ENCODE peak calls at places on chromosomes 7 and 10, in nine cellular contexts. One of them, this sample, is unnamed.

GRCh38 chr10:112875474-112876267 is 74.4 kb upstream of the TCF7L2 start:
- DNase-seq in naive thymus-derived CD4-positive, alpha-beta T cell: no peak
- DNase-seq in CD8-positive, alpha-beta memory T cell: no peak
- DNase-seq in dorsolateral prefrontal cortex: no peak
- DNase-seq in kidney: no peak
- DNase-seq in cardiac muscle cell: no peak
- DNase-seq in brain microvascular endothelial cell: peak; percentile 86
- DNase-seq in lower lobe of right lung: no peak
- DNase-seq in heart right ventricle: no peak
- DNase-seq in this sample: peak; percentile 70

GRCh38 chr10:14478639-14479038 is 147.9 kb upstream of the FRMD4A start:
- DNase-seq in CD8-positive, alpha-beta memory T cell: no peak
- DNase-seq in naive thymus-derived CD4-positive, alpha-beta T cell: no peak
- DNase-seq in lower lobe of right lung: no peak
- DNase-seq in dorsolateral prefrontal cortex: peak; percentile 73
- DNase-seq in cardiac muscle cell: peak; percentile 71
- DNase-seq in heart right ventricle: peak; percentile 65
- DNase-seq in kidney: peak; percentile 79
- DNase-seq in brain microvascular endothelial cell: peak; percentile 85
- DNase-seq in this sample: peak; percentile 93

GRCh38 chr7:8261711-8262695 is at the start of gene ICA1:
- DNase-seq in dorsolateral prefrontal cortex: peak; percentile 73
- DNase-seq in lower lobe of right lung: peak; percentile 80
- DNase-seq in heart right ventricle: peak; percentile 74
- DNase-seq in kidney: peak; percentile 91
- DNase-seq in CD8-positive, alpha-beta memory T cell: no peak
- DNase-seq in naive thymus-derived CD4-positive, alpha-beta T cell: peak; percentile 36
- DNase-seq in cardiac muscle cell: peak; percentile 82
- DNase-seq in brain microvascular endothelial cell: peak; percentile 10
- DNase-seq in this sample: peak; percentile 24

GRCh38 chr10:14532473-14533251 is 201.9 kb upstream of the FRMD4A start:
- DNase-seq in naive thymus-derived CD4-positive, alpha-beta T cell: no peak
- DNase-seq in dorsolateral prefrontal cortex: no peak
- DNase-seq in lower lobe of right lung: no peak
- DNase-seq in cardiac muscle cell: no peak
- DNase-seq in kidney: no peak
- DNase-seq in heart right ventricle: no peak
- DNase-seq in CD8-positive, alpha-beta memory T cell: no peak
- DNase-seq in brain microvascular endothelial cell: peak; percentile 47
- DNase-seq in this sample: no peak

GRCh38 chr10:100646033-100646432 is 99.3 kb upstream of the PAX2 start:
- DNase-seq in lower lobe of right lung: no peak
- DNase-seq in CD8-positive, alpha-beta memory T cell: no peak
- DNase-seq in cardiac muscle cell: no peak
- DNase-seq in heart right ventricle: no peak
- DNase-seq in brain microvascular endothelial cell: no peak
- DNase-seq in dorsolateral prefrontal cortex: no peak
- DNase-seq in naive thymus-derived CD4-positive, alpha-beta T cell: no peak
- DNase-seq in kidney: peak; percentile 33
- DNase-seq in this sample: no peak

GRCh38 chr7:149823191-149823630 is 15.0 kb upstream of the ZNF862 start:
- DNase-seq in brain microvascular endothelial cell: no peak
- DNase-seq in kidney: peak; percentile 63
- DNase-seq in dorsolateral prefrontal cortex: peak; percentile 15
- DNase-seq in heart right ventricle: no peak
- DNase-seq in naive thymus-derived CD4-positive, alpha-beta T cell: no peak
- DNase-seq in lower lobe of right lung: peak; percentile 42
- DNase-seq in CD8-positive, alpha-beta memory T cell: peak; percentile 31
- DNase-seq in cardiac muscle cell: no peak
- DNase-seq in this sample: no peak

GRCh38 chr10:30028006-30028441 is 31.4 kb downstream of the JCAD start:
- DNase-seq in lower lobe of right lung: peak; percentile 60
- DNase-seq in cardiac muscle cell: no peak
- DNase-seq in kidney: no peak
- DNase-seq in CD8-positive, alpha-beta memory T cell: peak; percentile 60
- DNase-seq in brain microvascular endothelial cell: no peak
- DNase-seq in naive thymus-derived CD4-positive, alpha-beta T cell: no peak
- DNase-seq in heart right ventricle: peak; percentile 35
- DNase-seq in dorsolateral prefrontal cortex: no peak
- DNase-seq in this sample: no peak

GRCh38 chr7:99331002-99331401 is 5.3 kb downstream of the ARPC1A start:
- DNase-seq in naive thymus-derived CD4-positive, alpha-beta T cell: no peak
- DNase-seq in dorsolateral prefrontal cortex: no peak
- DNase-seq in brain microvascular endothelial cell: peak; percentile 23
- DNase-seq in cardiac muscle cell: no peak
- DNase-seq in kidney: no peak
- DNase-seq in CD8-positive, alpha-beta memory T cell: no peak
- DNase-seq in heart right ventricle: no peak
- DNase-seq in lower lobe of right lung: no peak
- DNase-seq in this sample: peak; percentile 38

GRCh38 chr10:115969591-115969990 is 303.4 kb downstream of the GFRA1 start:
- DNase-seq in kidney: no peak
- DNase-seq in CD8-positive, alpha-beta memory T cell: no peak
- DNase-seq in lower lobe of right lung: no peak
- DNase-seq in cardiac muscle cell: no peak
- DNase-seq in brain microvascular endothelial cell: no peak
- DNase-seq in naive thymus-derived CD4-positive, alpha-beta T cell: no peak
- DNase-seq in dorsolateral prefrontal cortex: no peak
- DNase-seq in heart right ventricle: no peak
- DNase-seq in this sample: no peak

GRCh38 chr10:6383099-6383812 is 180.5 kb downstream of the PFKFB3 start:
- DNase-seq in CD8-positive, alpha-beta memory T cell: no peak
- DNase-seq in lower lobe of right lung: no peak
- DNase-seq in naive thymus-derived CD4-positive, alpha-beta T cell: no peak
- DNase-seq in heart right ventricle: no peak
- DNase-seq in dorsolateral prefrontal cortex: no peak
- DNase-seq in brain microvascular endothelial cell: peak; percentile 25
- DNase-seq in cardiac muscle cell: no peak
- DNase-seq in kidney: no peak
- DNase-seq in this sample: peak; percentile 79

GRCh38 chr7:32279500-32279899 is 209.3 kb upstream of the PDE1C start:
- DNase-seq in brain microvascular endothelial cell: no peak
- DNase-seq in lower lobe of right lung: no peak
- DNase-seq in naive thymus-derived CD4-positive, alpha-beta T cell: no peak
- DNase-seq in CD8-positive, alpha-beta memory T cell: no peak
- DNase-seq in cardiac muscle cell: no peak
- DNase-seq in heart right ventricle: no peak
- DNase-seq in dorsolateral prefrontal cortex: no peak
- DNase-seq in kidney: no peak
- DNase-seq in this sample: no peak

GRCh38 chr10:14349081-14349480 is 18.4 kb upstream of the FRMD4A start:
- DNase-seq in kidney: no peak
- DNase-seq in heart right ventricle: no peak
- DNase-seq in brain microvascular endothelial cell: no peak
- DNase-seq in CD8-positive, alpha-beta memory T cell: no peak
- DNase-seq in dorsolateral prefrontal cortex: no peak
- DNase-seq in naive thymus-derived CD4-positive, alpha-beta T cell: no peak
- DNase-seq in cardiac muscle cell: no peak
- DNase-seq in lower lobe of right lung: no peak
- DNase-seq in this sample: no peak

GRCh38 chr10:689433-690226 is at the start of gene DIP2C:
- DNase-seq in heart right ventricle: peak; percentile 81
- DNase-seq in naive thymus-derived CD4-positive, alpha-beta T cell: no peak
- DNase-seq in cardiac muscle cell: peak; percentile 89
- DNase-seq in CD8-positive, alpha-beta memory T cell: no peak
- DNase-seq in dorsolateral prefrontal cortex: peak; percentile 80
- DNase-seq in brain microvascular endothelial cell: peak; percentile 43
- DNase-seq in lower lobe of right lung: peak; percentile 79
- DNase-seq in kidney: peak; percentile 92
- DNase-seq in this sample: peak; percentile 94

GRCh38 chr10:12130237-12130872 is 878 bp downstream of the SEC61A2 start:
- DNase-seq in naive thymus-derived CD4-positive, alpha-beta T cell: no peak
- DNase-seq in CD8-positive, alpha-beta memory T cell: peak; percentile 57
- DNase-seq in heart right ventricle: no peak
- DNase-seq in kidney: no peak
- DNase-seq in brain microvascular endothelial cell: peak; percentile 69
- DNase-seq in dorsolateral prefrontal cortex: no peak
- DNase-seq in lower lobe of right lung: no peak
- DNase-seq in cardiac muscle cell: peak; percentile 61
- DNase-seq in this sample: peak; percentile 89

DNA sequence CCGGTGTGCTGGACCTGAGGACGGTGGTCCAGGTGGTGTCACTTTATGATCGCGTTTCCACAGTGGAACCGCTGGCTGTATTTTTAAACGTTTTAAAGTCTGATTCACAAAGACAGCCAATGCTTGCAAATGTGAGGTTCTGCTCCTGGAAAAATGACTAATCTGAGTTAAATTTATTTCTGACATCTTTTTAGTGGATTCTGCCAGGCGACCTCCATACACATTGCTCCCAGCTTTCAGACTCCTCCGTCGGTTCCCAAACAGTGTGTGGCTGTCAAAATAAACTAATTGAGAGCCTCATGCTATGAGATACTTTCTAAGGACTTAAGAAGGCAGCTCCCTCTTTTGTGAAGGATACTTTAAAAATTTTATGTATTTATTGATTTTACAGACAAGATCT is 12.7 kb upstream of the TTYH3 start:
- DNase-seq in heart right ventricle: no peak
- DNase-seq in dorsolateral prefrontal cortex: no peak
- DNase-seq in CD8-positive, alpha-beta memory T cell: no peak
- DNase-seq in brain microvascular endothelial cell: no peak
- DNase-seq in naive thymus-derived CD4-positive, alpha-beta T cell: no peak
- DNase-seq in lower lobe of right lung: no peak
- DNase-seq in kidney: no peak
- DNase-seq in cardiac muscle cell: no peak
- DNase-seq in this sample: no peak
- H3K4me3 ChIP-seq in heart right ventricle: no peak overlapping the region
- H3K4me3 ChIP-seq in dorsolateral prefrontal cortex: no peak overlapping the region
- H3K4me3 ChIP-seq in CD8-positive, alpha-beta memory T cell: no peak overlapping the region
- H3K4me3 ChIP-seq in brain microvascular endothelial cell: no peak overlapping the region
- H3K4me3 ChIP-seq in naive thymus-derived CD4-positive, alpha-beta T cell: no peak overlapping the region
- H3K4me3 ChIP-seq in lower lobe of right lung: no peak overlapping the region
- H3K4me3 ChIP-seq in kidney: no peak overlapping the region
- H3K4me3 ChIP-seq in cardiac muscle cell: no peak overlapping the region
- H3K4me3 ChIP-seq in this sample: peak overlapping the region; percentile 39

GRCh38 chr7:64996305-64996704 is 5.5 kb upstream of the ZNF117 start:
- DNase-seq in cardiac muscle cell: no peak
- DNase-seq in naive thymus-derived CD4-positive, alpha-beta T cell: no peak
- DNase-seq in brain microvascular endothelial cell: no peak
- DNase-seq in dorsolateral prefrontal cortex: no peak
- DNase-seq in heart right ventricle: no peak
- DNase-seq in kidney: no peak
- DNase-seq in lower lobe of right lung: no peak
- DNase-seq in CD8-positive, alpha-beta memory T cell: no peak
- DNase-seq in this sample: no peak

GRCh38 chr7:64997164-64997908 is 6.5 kb upstream of the ZNF117 start:
- DNase-seq in kidney: no peak
- DNase-seq in CD8-positive, alpha-beta memory T cell: no peak
- DNase-seq in cardiac muscle cell: no peak
- DNase-seq in heart right ventricle: no peak
- DNase-seq in naive thymus-derived CD4-positive, alpha-beta T cell: no peak
- DNase-seq in brain microvascular endothelial cell: no peak
- DNase-seq in lower lobe of right lung: no peak
- DNase-seq in dorsolateral prefrontal cortex: no peak
- DNase-seq in this sample: no peak

GRCh38 chr7:64999165-65000004 is 7.1 kb downstream of the ERV3-1 start:
- DNase-seq in brain microvascular endothelial cell: peak; percentile 86
- DNase-seq in kidney: no peak
- DNase-seq in lower lobe of right lung: peak; percentile 49
- DNase-seq in naive thymus-derived CD4-positive, alpha-beta T cell: no peak
- DNase-seq in heart right ventricle: no peak
- DNase-seq in CD8-positive, alpha-beta memory T cell: no peak
- DNase-seq in cardiac muscle cell: no peak
- DNase-seq in dorsolateral prefrontal cortex: no peak
- DNase-seq in this sample: peak; percentile 42

GRCh38 chr7:64997927-64998391 is 7.1 kb upstream of the ZNF117 start:
- DNase-seq in CD8-positive, alpha-beta memory T cell: no peak
- DNase-seq in lower lobe of right lung: no peak
- DNase-seq in naive thymus-derived CD4-positive, alpha-beta T cell: no peak
- DNase-seq in brain microvascular endothelial cell: peak; percentile 78
- DNase-seq in cardiac muscle cell: peak; percentile 2
- DNase-seq in heart right ventricle: no peak
- DNase-seq in dorsolateral prefrontal cortex: no peak
- DNase-seq in kidney: no peak
- DNase-seq in this sample: peak; percentile 45

DNA sequence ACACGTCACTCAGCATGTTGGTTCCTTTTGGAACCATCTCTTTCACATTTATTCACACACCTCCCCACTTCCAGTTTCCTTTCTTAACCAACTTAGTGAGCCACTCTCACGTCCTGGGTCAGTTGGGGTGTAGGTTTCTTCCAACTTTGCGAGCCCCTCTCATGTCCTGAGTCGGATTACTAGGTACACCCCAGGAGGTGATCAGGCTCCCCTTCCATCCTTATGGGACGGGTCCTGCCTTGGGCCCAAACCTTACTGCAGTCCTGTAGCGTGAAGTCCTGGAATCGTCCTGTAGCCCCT is 7.7 kb downstream of the ERV3-1 start:
- DNase-seq in heart right ventricle: no peak
- DNase-seq in brain microvascular endothelial cell: no peak
- DNase-seq in dorsolateral prefrontal cortex: no peak
- DNase-seq in kidney: no peak
- DNase-seq in naive thymus-derived CD4-positive, alpha-beta T cell: no peak
- DNase-seq in cardiac muscle cell: no peak
- DNase-seq in lower lobe of right lung: no peak
- DNase-seq in CD8-positive, alpha-beta memory T cell: no peak
- DNase-seq in this sample: no peak
- H3K4me3 ChIP-seq in heart right ventricle: no peak overlapping the region
- H3K4me3 ChIP-seq in brain microvascular endothelial cell: no peak overlapping the region
- H3K4me3 ChIP-seq in dorsolateral prefrontal cortex: no peak overlapping the region
- H3K4me3 ChIP-seq in kidney: no peak overlapping the region
- H3K4me3 ChIP-seq in naive thymus-derived CD4-positive, alpha-beta T cell: no peak overlapping the region
- H3K4me3 ChIP-seq in cardiac muscle cell: no peak overlapping the region
- H3K4me3 ChIP-seq in lower lobe of right lung: no peak overlapping the region
- H3K4me3 ChIP-seq in CD8-positive, alpha-beta memory T cell: no peak overlapping the region
- H3K4me3 ChIP-seq in this sample: peak overlapping the region; percentile 64

GRCh38 chr7:151339651-151340377 is 1.8 kb upstream of the NUB1 start:
- DNase-seq in cardiac muscle cell: no peak
- DNase-seq in CD8-positive, alpha-beta memory T cell: no peak
- DNase-seq in heart right ventricle: no peak
- DNase-seq in brain microvascular endothelial cell: no peak
- DNase-seq in naive thymus-derived CD4-positive, alpha-beta T cell: no peak
- DNase-seq in dorsolateral prefrontal cortex: no peak
- DNase-seq in kidney: no peak
- DNase-seq in lower lobe of right lung: no peak
- DNase-seq in this sample: no peak
- H3K4me3 ChIP-seq in cardiac muscle cell: no peak overlapping the region
- H3K4me3 ChIP-seq in CD8-positive, alpha-beta memory T cell: peak overlapping the region; percentile 14
- H3K4me3 ChIP-seq in heart right ventricle: no peak overlapping the region
- H3K4me3 ChIP-seq in brain microvascular endothelial cell: no peak overlapping the region
- H3K4me3 ChIP-seq in naive thymus-derived CD4-positive, alpha-beta T cell: peak overlapping the region; percentile 4
- H3K4me3 ChIP-seq in dorsolateral prefrontal cortex: no peak overlapping the region
- H3K4me3 ChIP-seq in kidney: no peak overlapping the region
- H3K4me3 ChIP-seq in lower lobe of right lung: no peak overlapping the region
- H3K4me3 ChIP-seq in this sample: no peak overlapping the region

DNA sequence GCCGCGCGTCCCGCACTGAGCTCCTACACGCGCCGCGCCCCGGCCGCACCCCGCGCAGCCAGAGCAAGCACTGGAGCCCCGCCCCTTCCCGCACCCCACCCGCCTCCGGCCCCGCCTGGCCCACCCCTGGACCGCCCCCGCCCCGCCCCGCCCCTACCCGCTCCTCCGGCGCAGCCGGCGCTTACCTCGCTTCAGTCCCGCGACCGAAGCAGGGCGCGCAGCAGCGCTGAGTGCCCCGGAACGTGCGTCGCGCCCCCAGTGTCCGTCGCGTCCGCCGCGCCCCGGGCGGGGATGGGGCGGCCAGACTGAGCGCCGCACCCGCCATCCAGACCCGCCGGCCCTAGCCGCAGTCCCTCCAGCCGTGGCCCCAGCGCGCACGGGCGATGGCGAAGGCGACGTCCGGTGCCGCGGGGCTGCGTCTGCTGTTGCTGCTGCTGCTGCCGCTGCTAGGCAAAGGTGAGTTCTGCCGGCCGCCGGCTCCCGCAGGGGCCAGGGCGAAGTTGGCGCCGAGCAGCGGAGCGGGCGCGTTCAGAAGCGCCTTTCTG is at the start of gene RET:
- DNase-seq in heart right ventricle: peak; percentile 67
- DNase-seq in CD8-positive, alpha-beta memory T cell: no peak
- DNase-seq in naive thymus-derived CD4-positive, alpha-beta T cell: peak; percentile 59
- DNase-seq in cardiac muscle cell: peak; percentile 44
- DNase-seq in dorsolateral prefrontal cortex: no peak
- DNase-seq in kidney: no peak
- DNase-seq in brain microvascular endothelial cell: no peak
- DNase-seq in lower lobe of right lung: no peak
- DNase-seq in this sample: peak; percentile 26
- H3K4me3 ChIP-seq in heart right ventricle: peak within 1 kb of the TSS; percentile 56
- H3K4me3 ChIP-seq in CD8-positive, alpha-beta memory T cell: no peak within 1 kb of the TSS
- H3K4me3 ChIP-seq in naive thymus-derived CD4-positive, alpha-beta T cell: no peak within 1 kb of the TSS
- H3K4me3 ChIP-seq in cardiac muscle cell: peak within 1 kb of the TSS; percentile 32
- H3K4me3 ChIP-seq in dorsolateral prefrontal cortex: peak within 1 kb of the TSS; percentile 28
- H3K4me3 ChIP-seq in kidney: no peak within 1 kb of the TSS
- H3K4me3 ChIP-seq in brain microvascular endothelial cell: peak within 1 kb of the TSS; percentile 22
- H3K4me3 ChIP-seq in lower lobe of right lung: peak within 1 kb of the TSS; percentile 45
- H3K4me3 ChIP-seq in this sample: peak within 1 kb of the TSS; percentile 41

This sample was measured in adipocyte.